ENCODE peak calls at places on chromosome 17, in six cellular contexts. One of them, this sample, is unnamed.

GRCh38 chr17:9120471-9120870 is 99.2 kb downstream of the NTN1 start:
- DNase-seq in nephron progenitor cell: peak; percentile 29
- DNase-seq in tibial nerve: peak; percentile 39
- DNase-seq in HFF-Myc: no peak
- DNase-seq in heart right ventricle: no peak
- DNase-seq in fibroblast of pulmonary artery: no peak
- DNase-seq in this sample: no peak

GRCh38 chr17:78993241-78993956 is 13.7 kb upstream of the LGALS3BP start:
- DNase-seq in tibial nerve: peak; percentile 76
- DNase-seq in heart right ventricle: peak; percentile 36
- DNase-seq in nephron progenitor cell: peak; percentile 76
- DNase-seq in HFF-Myc: no peak
- DNase-seq in fibroblast of pulmonary artery: peak; percentile 66
- DNase-seq in this sample: peak; percentile 32

GRCh38 chr17:34673995-34674900 is 94.9 kb downstream of the TMEM132E start:
- DNase-seq in fibroblast of pulmonary artery: no peak
- DNase-seq in tibial nerve: no peak
- DNase-seq in HFF-Myc: no peak
- DNase-seq in heart right ventricle: no peak
- DNase-seq in nephron progenitor cell: no peak
- DNase-seq in this sample: no peak

GRCh38 chr17:61205931-61206330 is 193.7 kb upstream of the TBX2 start:
- DNase-seq in HFF-Myc: no peak
- DNase-seq in fibroblast of pulmonary artery: no peak
- DNase-seq in tibial nerve: no peak
- DNase-seq in heart right ventricle: no peak
- DNase-seq in nephron progenitor cell: no peak
- DNase-seq in this sample: no peak

GRCh38 chr17:16880843-16881230 is 91.1 kb downstream of the TNFRSF13B start:
- DNase-seq in heart right ventricle: no peak
- DNase-seq in tibial nerve: no peak
- DNase-seq in nephron progenitor cell: no peak
- DNase-seq in HFF-Myc: no peak
- DNase-seq in fibroblast of pulmonary artery: no peak
- DNase-seq in this sample: no peak

GRCh38 chr17:37821025-37821713 is 76.3 kb upstream of the HNF1B start:
- DNase-seq in nephron progenitor cell: no peak
- DNase-seq in heart right ventricle: no peak
- DNase-seq in fibroblast of pulmonary artery: no peak
- DNase-seq in tibial nerve: no peak
- DNase-seq in HFF-Myc: no peak
- DNase-seq in this sample: no peak

GRCh38 chr17:63564562-63564961 is 14.3 kb downstream of the DCAF7 start:
- DNase-seq in fibroblast of pulmonary artery: no peak
- DNase-seq in tibial nerve: no peak
- DNase-seq in heart right ventricle: no peak
- DNase-seq in nephron progenitor cell: no peak
- DNase-seq in HFF-Myc: no peak
- DNase-seq in this sample: no peak

GRCh38 chr17:41917957-41918391 is 777 bp downstream of the ACLY start:
- DNase-seq in nephron progenitor cell: peak; percentile 38
- DNase-seq in tibial nerve: peak; percentile 16
- DNase-seq in fibroblast of pulmonary artery: peak; percentile 39
- DNase-seq in HFF-Myc: no peak
- DNase-seq in heart right ventricle: peak; percentile 78
- DNase-seq in this sample: peak; percentile 16

GRCh38 chr17:78422872-78423588 is 44.6 kb downstream of the PGS1 start:
- DNase-seq in heart right ventricle: no peak
- DNase-seq in fibroblast of pulmonary artery: no peak
- DNase-seq in nephron progenitor cell: no peak
- DNase-seq in tibial nerve: no peak
- DNase-seq in HFF-Myc: no peak
- DNase-seq in this sample: no peak

DNA sequence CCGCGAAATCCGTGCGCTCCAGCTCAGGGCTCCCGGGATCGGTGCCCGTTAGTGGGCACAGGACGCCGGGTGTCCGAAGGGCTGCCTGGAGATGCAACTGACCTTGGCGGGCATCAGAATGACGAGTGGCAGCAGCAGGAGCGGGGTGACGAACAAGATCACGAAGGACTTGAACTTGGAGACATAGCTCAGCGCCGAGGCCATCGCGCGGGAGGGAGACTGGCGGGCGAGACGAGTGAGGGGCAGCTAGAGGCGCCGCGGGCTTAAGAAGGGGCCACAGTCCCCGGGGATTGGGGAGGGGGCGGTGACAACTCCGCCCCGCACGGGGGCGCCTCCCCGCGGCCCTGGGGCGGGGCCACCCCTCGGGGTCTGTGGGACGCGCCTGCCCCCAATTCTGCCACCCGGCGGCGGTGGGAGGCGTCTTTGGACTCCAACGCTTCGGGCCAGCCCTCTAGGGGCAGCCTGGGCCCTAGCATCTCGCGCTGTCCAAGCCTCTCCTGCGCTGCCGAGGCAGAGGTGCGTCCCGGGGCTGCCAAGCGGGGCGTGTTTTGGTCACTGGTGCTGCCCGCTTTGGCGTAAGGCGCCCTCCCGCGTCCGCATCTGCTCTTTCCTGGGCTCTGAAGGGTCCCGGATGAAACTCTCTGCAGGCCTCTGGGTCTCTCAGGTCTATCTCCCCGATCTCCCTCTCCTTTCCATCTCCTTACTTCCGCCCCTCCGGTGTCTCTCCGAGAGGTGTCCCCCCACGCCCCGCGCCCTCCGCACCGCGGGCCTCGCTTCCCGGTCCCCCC is at the start of gene SLC13A5:
- DNase-seq in tibial nerve: no peak
- DNase-seq in fibroblast of pulmonary artery: peak; percentile 38
- DNase-seq in nephron progenitor cell: peak; percentile 82
- DNase-seq in HFF-Myc: peak; percentile 4
- DNase-seq in heart right ventricle: peak; percentile 33
- DNase-seq in this sample: no peak
- TF ChIP-seq CTCF in tibial nerve: no peak
- TF ChIP-seq CTCF in fibroblast of pulmonary artery: peak; percentile 19
- TF ChIP-seq CTCF in nephron progenitor cell: peak; percentile 50
- TF ChIP-seq CTCF in HFF-Myc: peak; percentile 26
- TF ChIP-seq CTCF in heart right ventricle: peak; percentile 24
- TF ChIP-seq CTCF in this sample: peak; percentile 61

GRCh38 chr17:75808905-75809621 is 24.5 kb downstream of the UNK start:
- DNase-seq in HFF-Myc: no peak
- DNase-seq in nephron progenitor cell: no peak
- DNase-seq in fibroblast of pulmonary artery: peak; percentile 74
- DNase-seq in tibial nerve: peak; percentile 72
- DNase-seq in heart right ventricle: no peak
- DNase-seq in this sample: peak; percentile 87
- TF ChIP-seq CTCF in HFF-Myc: no peak
- TF ChIP-seq CTCF in nephron progenitor cell: no peak
- TF ChIP-seq CTCF in fibroblast of pulmonary artery: no peak
- TF ChIP-seq CTCF in tibial nerve: no peak
- TF ChIP-seq CTCF in heart right ventricle: no peak
- TF ChIP-seq CTCF in this sample: no peak

GRCh38 chr17:31581022-31581483 is 189.6 kb downstream of the RAB11FIP4 start:
- DNase-seq in fibroblast of pulmonary artery: peak; percentile 95
- DNase-seq in nephron progenitor cell: no peak
- DNase-seq in heart right ventricle: peak; percentile 83
- DNase-seq in HFF-Myc: no peak
- DNase-seq in tibial nerve: no peak
- DNase-seq in this sample: peak; percentile 43
- TF ChIP-seq CTCF in fibroblast of pulmonary artery: no peak
- TF ChIP-seq CTCF in nephron progenitor cell: no peak
- TF ChIP-seq CTCF in heart right ventricle: no peak
- TF ChIP-seq CTCF in HFF-Myc: no peak
- TF ChIP-seq CTCF in tibial nerve: no peak
- TF ChIP-seq CTCF in this sample: no peak

GRCh38 chr17:32692179-32692578 is 184.7 kb downstream of the MYO1D start:
- DNase-seq in nephron progenitor cell: no peak
- DNase-seq in heart right ventricle: no peak
- DNase-seq in tibial nerve: no peak
- DNase-seq in fibroblast of pulmonary artery: no peak
- DNase-seq in HFF-Myc: no peak
- DNase-seq in this sample: no peak

GRCh38 chr17:32689348-32689747 is 187.6 kb downstream of the MYO1D start:
- DNase-seq in tibial nerve: no peak
- DNase-seq in heart right ventricle: no peak
- DNase-seq in HFF-Myc: no peak
- DNase-seq in fibroblast of pulmonary artery: no peak
- DNase-seq in nephron progenitor cell: no peak
- DNase-seq in this sample: no peak

GRCh38 chr17:32696426-32696825 is 180.5 kb downstream of the MYO1D start:
- DNase-seq in fibroblast of pulmonary artery: no peak
- DNase-seq in HFF-Myc: no peak
- DNase-seq in heart right ventricle: no peak
- DNase-seq in tibial nerve: no peak
- DNase-seq in nephron progenitor cell: no peak
- DNase-seq in this sample: no peak

GRCh38 chr17:32695864-32696263 is 181.1 kb downstream of the MYO1D start:
- DNase-seq in nephron progenitor cell: no peak
- DNase-seq in tibial nerve: no peak
- DNase-seq in HFF-Myc: no peak
- DNase-seq in fibroblast of pulmonary artery: no peak
- DNase-seq in heart right ventricle: no peak
- DNase-seq in this sample: no peak

GRCh38 chr17:32693135-32693897 is 183.6 kb downstream of the MYO1D start:
- DNase-seq in tibial nerve: no peak
- DNase-seq in fibroblast of pulmonary artery: no peak
- DNase-seq in HFF-Myc: no peak
- DNase-seq in heart right ventricle: no peak
- DNase-seq in nephron progenitor cell: no peak
- DNase-seq in this sample: no peak
- TF ChIP-seq CTCF in tibial nerve: no peak
- TF ChIP-seq CTCF in fibroblast of pulmonary artery: no peak
- TF ChIP-seq CTCF in HFF-Myc: no peak
- TF ChIP-seq CTCF in heart right ventricle: no peak
- TF ChIP-seq CTCF in nephron progenitor cell: no peak
- TF ChIP-seq CTCF in this sample: no peak

GRCh38 chr17:73829676-73830280 is 185.5 kb upstream of the SDK2 start:
- DNase-seq in tibial nerve: no peak
- DNase-seq in nephron progenitor cell: no peak
- DNase-seq in HFF-Myc: no peak
- DNase-seq in heart right ventricle: no peak
- DNase-seq in fibroblast of pulmonary artery: no peak
- DNase-seq in this sample: no peak

GRCh38 chr17:73826181-73826871 is 182.1 kb upstream of the SDK2 start:
- DNase-seq in HFF-Myc: no peak
- DNase-seq in nephron progenitor cell: no peak
- DNase-seq in fibroblast of pulmonary artery: no peak
- DNase-seq in heart right ventricle: no peak
- DNase-seq in tibial nerve: no peak
- DNase-seq in this sample: no peak

GRCh38 chr17:73827627-73828241 is 183.5 kb upstream of the SDK2 start:
- DNase-seq in tibial nerve: no peak
- DNase-seq in heart right ventricle: no peak
- DNase-seq in nephron progenitor cell: no peak
- DNase-seq in fibroblast of pulmonary artery: peak; percentile 1
- DNase-seq in HFF-Myc: no peak
- DNase-seq in this sample: no peak

GRCh38 chr17:73824321-73824720 is 180.1 kb upstream of the SDK2 start:
- DNase-seq in tibial nerve: no peak
- DNase-seq in fibroblast of pulmonary artery: no peak
- DNase-seq in heart right ventricle: no peak
- DNase-seq in HFF-Myc: no peak
- DNase-seq in nephron progenitor cell: no peak
- DNase-seq in this sample: no peak

GRCh38 chr17:73826872-73827228 is 182.6 kb upstream of the SDK2 start:
- DNase-seq in heart right ventricle: no peak
- DNase-seq in nephron progenitor cell: no peak
- DNase-seq in fibroblast of pulmonary artery: no peak
- DNase-seq in HFF-Myc: no peak
- DNase-seq in tibial nerve: no peak
- DNase-seq in this sample: no peak
- TF ChIP-seq CTCF in heart right ventricle: no peak
- TF ChIP-seq CTCF in nephron progenitor cell: no peak
- TF ChIP-seq CTCF in fibroblast of pulmonary artery: no peak
- TF ChIP-seq CTCF in HFF-Myc: no peak
- TF ChIP-seq CTCF in tibial nerve: no peak
- TF ChIP-seq CTCF in this sample: no peak

DNA sequence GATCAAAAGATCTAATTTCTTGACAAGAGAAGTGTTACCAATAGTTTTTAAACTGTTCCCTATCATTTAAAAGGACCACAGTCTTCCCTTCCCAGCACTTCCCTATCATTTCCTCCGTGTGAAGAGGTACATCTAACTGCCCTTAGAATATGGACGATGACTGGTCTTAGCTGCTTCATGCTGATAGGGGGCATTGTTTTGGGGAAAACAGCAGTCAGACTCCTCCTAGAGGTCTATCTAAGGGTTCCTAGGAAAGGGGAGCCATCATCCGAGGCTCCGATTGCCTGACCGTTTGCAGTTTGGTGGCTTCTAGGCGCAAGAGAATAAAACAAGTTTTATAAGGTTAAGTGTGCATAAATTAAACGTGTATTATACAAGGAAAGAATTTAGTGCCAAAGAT is 7.1 kb downstream of the FZD2 start:
- DNase-seq in fibroblast of pulmonary artery: no peak
- DNase-seq in HFF-Myc: no peak
- DNase-seq in heart right ventricle: no peak
- DNase-seq in nephron progenitor cell: no peak
- DNase-seq in tibial nerve: no peak
- DNase-seq in this sample: no peak
- TF ChIP-seq CTCF in fibroblast of pulmonary artery: no peak
- TF ChIP-seq CTCF in HFF-Myc: no peak
- TF ChIP-seq CTCF in heart right ventricle: no peak
- TF ChIP-seq CTCF in nephron progenitor cell: no peak
- TF ChIP-seq CTCF in tibial nerve: no peak
- TF ChIP-seq CTCF in this sample: peak; percentile 11

DNA sequence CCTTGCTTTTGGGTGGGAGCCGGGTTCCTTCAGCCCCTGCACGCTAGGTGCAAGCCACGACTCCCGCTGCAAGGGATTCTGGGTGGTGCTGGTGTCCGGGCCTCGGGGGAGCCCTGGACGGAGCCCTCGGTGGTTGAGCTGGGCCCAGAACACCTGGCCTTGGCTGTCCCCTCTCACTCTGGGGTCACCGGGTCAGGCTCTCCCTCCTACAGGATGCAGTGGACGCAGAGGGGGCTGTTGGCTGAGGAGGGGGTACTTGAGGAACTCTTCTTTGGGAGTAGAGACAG is 27.9 kb upstream of the SLC38A10 start:
- DNase-seq in tibial nerve: no peak
- DNase-seq in HFF-Myc: no peak
- DNase-seq in heart right ventricle: no peak
- DNase-seq in nephron progenitor cell: no peak
- DNase-seq in fibroblast of pulmonary artery: no peak
- DNase-seq in this sample: no peak
- TF ChIP-seq CTCF in tibial nerve: no peak
- TF ChIP-seq CTCF in HFF-Myc: no peak
- TF ChIP-seq CTCF in heart right ventricle: no peak
- TF ChIP-seq CTCF in nephron progenitor cell: no peak
- TF ChIP-seq CTCF in fibroblast of pulmonary artery: no peak
- TF ChIP-seq CTCF in this sample: no peak